ENCODE peak calls at places on chromosome 20, in nine cellular contexts. One of them, this sample, is unnamed.

GRCh38 chr20:754904-755303 is 13.4 kb downstream of the SLC52A3 start:
- DNase-seq in endothelial cell of umbilical vein: no peak
- DNase-seq in thyroid gland: no peak
- DNase-seq in WTC11: no peak
- DNase-seq in ascending aorta: no peak
- DNase-seq in bronchial epithelial cell: no peak
- DNase-seq in GM20000: no peak
- DNase-seq in heart left ventricle: no peak
- DNase-seq in NB4: no peak
- DNase-seq in this sample: no peak

GRCh38 chr20:48489046-48489463 is 338.7 kb downstream of the PREX1 start:
- DNase-seq in endothelial cell of umbilical vein: no peak
- DNase-seq in thyroid gland: no peak
- DNase-seq in WTC11: no peak
- DNase-seq in ascending aorta: no peak
- DNase-seq in bronchial epithelial cell: no peak
- DNase-seq in GM20000: peak; percentile 44
- DNase-seq in heart left ventricle: no peak
- DNase-seq in NB4: no peak
- DNase-seq in this sample: no peak

GRCh38 chr20:40727960-40728359 is 38.9 kb upstream of the MAFB start:
- DNase-seq in endothelial cell of umbilical vein: no peak
- DNase-seq in thyroid gland: no peak
- DNase-seq in WTC11: no peak
- DNase-seq in ascending aorta: no peak
- DNase-seq in bronchial epithelial cell: peak; percentile 65
- DNase-seq in GM20000: no peak
- DNase-seq in heart left ventricle: no peak
- DNase-seq in NB4: no peak
- DNase-seq in this sample: no peak

GRCh38 chr20:25544760-25545159 is 40.6 kb downstream of the NINL start:
- DNase-seq in endothelial cell of umbilical vein: no peak
- DNase-seq in thyroid gland: no peak
- DNase-seq in WTC11: no peak
- DNase-seq in ascending aorta: no peak
- DNase-seq in bronchial epithelial cell: no peak
- DNase-seq in GM20000: no peak
- DNase-seq in heart left ventricle: no peak
- DNase-seq in NB4: no peak
- DNase-seq in this sample: no peak

GRCh38 chr20:20079102-20079784 is 26.9 kb downstream of the CFAP61 start:
- DNase-seq in endothelial cell of umbilical vein: no peak
- DNase-seq in thyroid gland: no peak
- DNase-seq in WTC11: no peak
- DNase-seq in ascending aorta: no peak
- DNase-seq in bronchial epithelial cell: peak; percentile 13
- DNase-seq in GM20000: no peak
- DNase-seq in heart left ventricle: no peak
- DNase-seq in NB4: no peak
- DNase-seq in this sample: no peak

GRCh38 chr20:47263502-47264084 is 92.9 kb downstream of the ZMYND8 start:
- DNase-seq in endothelial cell of umbilical vein: no peak
- DNase-seq in thyroid gland: no peak
- DNase-seq in WTC11: no peak
- DNase-seq in ascending aorta: no peak
- DNase-seq in bronchial epithelial cell: no peak
- DNase-seq in GM20000: no peak
- DNase-seq in heart left ventricle: peak; percentile 57
- DNase-seq in NB4: no peak
- DNase-seq in this sample: no peak

GRCh38 chr20:1874534-1875168 is 20.6 kb upstream of the SIRPA start:
- DNase-seq in endothelial cell of umbilical vein: no peak
- DNase-seq in thyroid gland: no peak
- DNase-seq in WTC11: no peak
- DNase-seq in ascending aorta: no peak
- DNase-seq in bronchial epithelial cell: no peak
- DNase-seq in GM20000: no peak
- DNase-seq in heart left ventricle: peak; percentile 58
- DNase-seq in NB4: peak; percentile 66
- DNase-seq in this sample: no peak

GRCh38 chr20:20407891-20408805 is 40.2 kb downstream of the INSM1 start:
- DNase-seq in endothelial cell of umbilical vein: no peak
- DNase-seq in thyroid gland: no peak
- DNase-seq in WTC11: no peak
- DNase-seq in ascending aorta: no peak
- DNase-seq in bronchial epithelial cell: peak; percentile 15
- DNase-seq in GM20000: no peak
- DNase-seq in heart left ventricle: no peak
- DNase-seq in NB4: peak; percentile 25
- DNase-seq in this sample: no peak

GRCh38 chr20:62840244-62841197 is 21.1 kb downstream of the TCFL5 start:
- DNase-seq in endothelial cell of umbilical vein: no peak
- DNase-seq in thyroid gland: no peak
- DNase-seq in WTC11: no peak
- DNase-seq in ascending aorta: no peak
- DNase-seq in bronchial epithelial cell: no peak
- DNase-seq in GM20000: no peak
- DNase-seq in heart left ventricle: no peak
- DNase-seq in NB4: no peak
- DNase-seq in this sample: no peak

GRCh38 chr20:15653396-15654207 is 919.6 kb downstream of the KIF16B start:
- DNase-seq in endothelial cell of umbilical vein: no peak
- DNase-seq in thyroid gland: no peak
- DNase-seq in WTC11: no peak
- DNase-seq in ascending aorta: no peak
- DNase-seq in bronchial epithelial cell: no peak
- DNase-seq in GM20000: no peak
- DNase-seq in heart left ventricle: no peak
- DNase-seq in NB4: no peak
- DNase-seq in this sample: no peak

GRCh38 chr20:15656124-15656523 is 917.1 kb downstream of the KIF16B start:
- DNase-seq in endothelial cell of umbilical vein: peak; percentile 17
- DNase-seq in thyroid gland: no peak
- DNase-seq in WTC11: no peak
- DNase-seq in ascending aorta: no peak
- DNase-seq in bronchial epithelial cell: no peak
- DNase-seq in GM20000: no peak
- DNase-seq in heart left ventricle: no peak
- DNase-seq in NB4: no peak
- DNase-seq in this sample: no peak

GRCh38 chr20:15658295-15658694 is 915.0 kb downstream of the KIF16B start:
- DNase-seq in endothelial cell of umbilical vein: no peak
- DNase-seq in thyroid gland: no peak
- DNase-seq in WTC11: no peak
- DNase-seq in ascending aorta: no peak
- DNase-seq in bronchial epithelial cell: no peak
- DNase-seq in GM20000: no peak
- DNase-seq in heart left ventricle: no peak
- DNase-seq in NB4: no peak
- DNase-seq in this sample: no peak

DNA sequence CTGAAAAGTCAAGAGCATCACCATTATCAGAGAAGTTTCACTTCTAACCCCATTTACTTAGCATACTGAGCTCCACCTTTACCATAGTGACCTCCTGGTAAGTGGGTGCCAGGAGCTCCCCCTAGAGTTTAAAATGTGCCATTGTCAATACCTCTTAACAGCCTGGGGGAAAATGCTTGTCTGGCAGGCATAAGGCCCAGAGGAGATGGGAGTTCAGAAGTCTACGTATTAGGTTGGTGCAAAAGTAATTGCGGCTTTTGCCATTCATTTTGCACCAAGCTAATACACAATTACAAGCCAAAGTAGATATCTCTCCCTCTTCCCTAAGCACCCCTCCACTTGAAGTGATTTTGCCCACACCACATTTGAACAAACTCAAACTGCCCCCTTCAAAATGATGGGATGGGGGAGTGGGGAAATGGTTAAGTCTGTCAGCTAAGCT is 919.0 kb downstream of the KIF16B start:
- DNase-seq in endothelial cell of umbilical vein: peak; percentile 63
- DNase-seq in thyroid gland: peak; percentile 52
- DNase-seq in WTC11: peak; percentile 44
- DNase-seq in ascending aorta: no peak
- DNase-seq in bronchial epithelial cell: peak; percentile 62
- DNase-seq in GM20000: peak; percentile 68
- DNase-seq in heart left ventricle: no peak
- DNase-seq in NB4: peak; percentile 75
- DNase-seq in this sample: no peak
- TF ChIP-seq CTCF in endothelial cell of umbilical vein: peak; percentile 54
- TF ChIP-seq CTCF in thyroid gland: peak; percentile 74
- TF ChIP-seq CTCF in WTC11: peak; percentile 58
- TF ChIP-seq CTCF in ascending aorta: peak; percentile 26
- TF ChIP-seq CTCF in bronchial epithelial cell: peak; percentile 69
- TF ChIP-seq CTCF in GM20000: peak; percentile 61
- TF ChIP-seq CTCF in heart left ventricle: peak; percentile 39
- TF ChIP-seq CTCF in NB4: peak; percentile 72
- TF ChIP-seq CTCF in this sample: peak; percentile 58

DNA sequence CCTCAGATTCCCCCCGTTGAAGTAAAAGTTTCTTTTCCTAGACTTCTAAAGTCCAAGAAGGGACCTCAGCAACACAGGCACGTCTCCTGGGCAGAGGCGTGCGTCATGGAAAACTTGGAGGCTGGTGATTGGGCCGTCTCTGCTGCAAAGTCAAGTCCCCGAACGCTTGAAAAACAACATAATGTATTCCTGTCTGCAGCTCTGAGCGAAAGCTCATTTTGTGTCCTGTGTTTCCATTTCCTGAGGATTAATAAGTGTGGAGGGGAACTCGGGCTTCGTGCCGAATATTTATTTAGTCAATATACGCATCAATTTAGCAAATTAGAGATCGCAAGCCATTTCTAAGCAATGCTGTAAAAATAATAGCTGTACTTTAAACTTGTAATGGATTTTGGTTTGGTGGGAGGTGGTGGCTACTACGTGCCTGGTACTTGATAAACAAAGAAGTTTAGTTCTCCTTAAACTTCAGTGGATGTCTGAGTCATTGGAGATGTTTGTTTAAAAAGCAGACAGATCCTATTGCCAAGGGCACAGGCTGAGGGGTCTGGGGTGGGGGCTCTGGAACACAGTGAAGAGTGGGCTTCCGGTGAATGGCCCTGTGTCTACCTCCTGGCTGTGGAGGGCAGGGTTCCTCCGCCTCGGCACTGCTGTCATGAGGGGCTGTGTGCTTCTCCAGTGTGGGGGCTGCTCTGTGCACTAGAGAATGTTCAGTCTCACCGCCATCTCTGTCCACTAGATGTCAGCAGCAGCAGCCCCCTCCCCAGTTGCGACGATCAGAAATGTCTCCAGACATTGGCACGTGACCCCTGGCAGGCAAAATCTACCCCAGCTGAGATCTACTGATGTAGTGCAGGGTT is 21.8 kb downstream of the PCK1 start:
- DNase-seq in endothelial cell of umbilical vein: peak; percentile 86
- DNase-seq in thyroid gland: peak; percentile 71
- DNase-seq in WTC11: peak; percentile 52
- DNase-seq in ascending aorta: peak; percentile 31
- DNase-seq in bronchial epithelial cell: peak; percentile 17
- DNase-seq in GM20000: no peak
- DNase-seq in heart left ventricle: no peak
- DNase-seq in NB4: peak; percentile 50
- DNase-seq in this sample: no peak
- TF ChIP-seq CTCF in endothelial cell of umbilical vein: peak; percentile 26
- TF ChIP-seq CTCF in thyroid gland: no peak
- TF ChIP-seq CTCF in WTC11: peak; percentile 36
- TF ChIP-seq CTCF in ascending aorta: peak; percentile 47
- TF ChIP-seq CTCF in bronchial epithelial cell: peak; percentile 32
- TF ChIP-seq CTCF in GM20000: peak; percentile 14
- TF ChIP-seq CTCF in heart left ventricle: no peak
- TF ChIP-seq CTCF in NB4: peak; percentile 76
- TF ChIP-seq CTCF in this sample: peak; percentile 64

DNA sequence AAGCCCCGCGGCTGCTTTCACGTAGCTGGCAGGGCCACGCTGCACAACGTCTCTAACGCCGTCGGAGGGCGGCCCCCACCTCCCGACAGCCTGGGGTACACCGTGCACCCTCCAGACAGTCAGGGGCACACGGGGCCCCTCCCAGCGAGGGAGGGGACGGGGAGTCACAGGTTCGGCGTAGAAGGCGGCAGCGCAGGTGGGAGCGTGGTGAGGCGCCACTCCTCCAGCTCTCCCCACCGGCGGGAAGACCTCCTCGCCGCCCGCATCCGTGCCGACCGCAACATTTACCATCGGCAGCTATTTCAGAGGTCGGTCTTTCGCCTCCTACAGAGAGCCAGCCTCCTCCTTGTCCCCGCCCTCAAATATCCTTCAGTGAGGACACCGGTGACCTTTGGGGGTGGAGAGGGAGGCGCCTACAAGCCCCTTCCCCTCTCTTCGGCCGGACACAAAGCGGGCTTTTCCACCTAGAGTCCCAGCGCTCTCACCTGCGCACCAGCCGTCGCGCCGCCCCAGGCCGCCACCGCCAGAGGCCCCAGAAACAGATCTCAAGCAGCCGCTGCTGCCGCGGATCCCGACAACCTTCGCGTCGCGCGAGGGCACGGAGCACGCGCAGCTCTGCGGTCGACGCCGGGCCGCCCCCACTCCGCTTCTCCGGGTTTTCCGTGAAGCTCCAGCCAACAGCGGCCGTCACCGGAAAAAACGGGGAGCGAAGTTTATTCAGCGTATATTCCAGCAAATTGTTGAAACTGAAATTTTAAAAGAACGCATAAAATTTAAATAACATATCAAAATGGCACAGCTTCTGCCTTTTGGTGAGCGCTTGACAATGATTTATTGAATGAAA is at the start of gene MKKS:
- DNase-seq in endothelial cell of umbilical vein: peak; percentile 90
- DNase-seq in thyroid gland: peak; percentile 91
- DNase-seq in WTC11: peak; percentile 89
- DNase-seq in ascending aorta: no peak
- DNase-seq in bronchial epithelial cell: peak; percentile 71
- DNase-seq in GM20000: peak; percentile 80
- DNase-seq in heart left ventricle: peak; percentile 95
- DNase-seq in NB4: peak; percentile 94
- DNase-seq in this sample: peak; percentile 81
- TF ChIP-seq CTCF in endothelial cell of umbilical vein: no peak
- TF ChIP-seq CTCF in thyroid gland: no peak
- TF ChIP-seq CTCF in WTC11: no peak
- TF ChIP-seq CTCF in ascending aorta: no peak
- TF ChIP-seq CTCF in bronchial epithelial cell: peak; percentile 14
- TF ChIP-seq CTCF in GM20000: no peak
- TF ChIP-seq CTCF in heart left ventricle: peak; percentile 16
- TF ChIP-seq CTCF in NB4: no peak
- TF ChIP-seq CTCF in this sample: no peak

GRCh38 chr20:43925786-43926185 is 11.1 kb downstream of the TOX2 start:
- DNase-seq in endothelial cell of umbilical vein: peak; percentile 51
- DNase-seq in thyroid gland: peak; percentile 20
- DNase-seq in WTC11: no peak
- DNase-seq in ascending aorta: no peak
- DNase-seq in bronchial epithelial cell: no peak
- DNase-seq in GM20000: no peak
- DNase-seq in heart left ventricle: no peak
- DNase-seq in NB4: peak; percentile 71
- DNase-seq in this sample: no peak
- TF ChIP-seq CTCF in endothelial cell of umbilical vein: no peak
- TF ChIP-seq CTCF in thyroid gland: no peak
- TF ChIP-seq CTCF in WTC11: no peak
- TF ChIP-seq CTCF in ascending aorta: no peak
- TF ChIP-seq CTCF in bronchial epithelial cell: no peak
- TF ChIP-seq CTCF in GM20000: no peak
- TF ChIP-seq CTCF in heart left ventricle: no peak
- TF ChIP-seq CTCF in NB4: peak; percentile 24
- TF ChIP-seq CTCF in this sample: no peak

GRCh38 chr20:53767206-53767924 is 173.7 kb upstream of the ZNF217 start:
- DNase-seq in endothelial cell of umbilical vein: no peak
- DNase-seq in thyroid gland: no peak
- DNase-seq in WTC11: no peak
- DNase-seq in ascending aorta: no peak
- DNase-seq in bronchial epithelial cell: no peak
- DNase-seq in GM20000: peak; percentile 45
- DNase-seq in heart left ventricle: no peak
- DNase-seq in NB4: no peak
- DNase-seq in this sample: no peak
- TF ChIP-seq CTCF in endothelial cell of umbilical vein: no peak
- TF ChIP-seq CTCF in thyroid gland: no peak
- TF ChIP-seq CTCF in WTC11: no peak
- TF ChIP-seq CTCF in ascending aorta: no peak
- TF ChIP-seq CTCF in bronchial epithelial cell: no peak
- TF ChIP-seq CTCF in GM20000: no peak
- TF ChIP-seq CTCF in heart left ventricle: no peak
- TF ChIP-seq CTCF in NB4: no peak
- TF ChIP-seq CTCF in this sample: no peak

This sample was measured in progenitor cell of endocrine pancreas.